ENCODE peak calls at places on chromosomes 6 and 20, in seven cellular contexts. One of them, this sample, is unnamed.

GRCh38 chr6:49606696-49607390 is 29.8 kb downstream of the RHAG start:
- DNase-seq in dermis microvascular lymphatic vessel endothelial cell: peak
- DNase-seq in AG10803: peak
- DNase-seq in ascending aorta: no peak
- DNase-seq in HFF-Myc: peak
- DNase-seq in heart right ventricle: no peak
- DNase-seq in body of pancreas: peak
- DNase-seq in this sample: peak

GRCh38 chr20:37972256-37973058 is 60.8 kb downstream of the TTI1 start:
- DNase-seq in ascending aorta: no peak
- DNase-seq in heart right ventricle: no peak
- DNase-seq in body of pancreas: no peak
- DNase-seq in dermis microvascular lymphatic vessel endothelial cell: no peak
- DNase-seq in HFF-Myc: no peak
- DNase-seq in AG10803: no peak
- DNase-seq in this sample: no peak

GRCh38 chr20:58550661-58551060 is 35.5 kb upstream of the APCDD1L start:
- DNase-seq in HFF-Myc: no peak
- DNase-seq in AG10803: peak
- DNase-seq in ascending aorta: no peak
- DNase-seq in dermis microvascular lymphatic vessel endothelial cell: no peak
- DNase-seq in body of pancreas: no peak
- DNase-seq in heart right ventricle: no peak
- DNase-seq in this sample: peak

GRCh38 chr20:49115565-49115964 is 69.5 kb downstream of the CSE1L start:
- DNase-seq in AG10803: peak
- DNase-seq in dermis microvascular lymphatic vessel endothelial cell: no peak
- DNase-seq in ascending aorta: no peak
- DNase-seq in body of pancreas: no peak
- DNase-seq in heart right ventricle: no peak
- DNase-seq in HFF-Myc: no peak
- DNase-seq in this sample: no peak

GRCh38 chr20:50378170-50379000 is 131.8 kb upstream of the PTPN1 start:
- DNase-seq in HFF-Myc: no peak
- DNase-seq in AG10803: no peak
- DNase-seq in dermis microvascular lymphatic vessel endothelial cell: no peak
- DNase-seq in heart right ventricle: no peak
- DNase-seq in body of pancreas: no peak
- DNase-seq in ascending aorta: no peak
- DNase-seq in this sample: no peak

GRCh38 chr6:107443066-107443903 is 16.1 kb downstream of the PDSS2 start:
- DNase-seq in AG10803: no peak
- DNase-seq in HFF-Myc: no peak
- DNase-seq in ascending aorta: no peak
- DNase-seq in body of pancreas: no peak
- DNase-seq in heart right ventricle: no peak
- DNase-seq in dermis microvascular lymphatic vessel endothelial cell: no peak
- DNase-seq in this sample: no peak

GRCh38 chr20:24963672-24964517 is 14.8 kb downstream of the CST7 start:
- DNase-seq in body of pancreas: no peak
- DNase-seq in HFF-Myc: no peak
- DNase-seq in AG10803: no peak
- DNase-seq in ascending aorta: no peak
- DNase-seq in heart right ventricle: no peak
- DNase-seq in dermis microvascular lymphatic vessel endothelial cell: no peak
- DNase-seq in this sample: no peak

GRCh38 chr6:165864218-165864617 is 201.2 kb upstream of the PDE10A start:
- DNase-seq in heart right ventricle: no peak
- DNase-seq in dermis microvascular lymphatic vessel endothelial cell: no peak
- DNase-seq in ascending aorta: no peak
- DNase-seq in HFF-Myc: no peak
- DNase-seq in AG10803: no peak
- DNase-seq in body of pancreas: no peak
- DNase-seq in this sample: no peak

GRCh38 chr6:156982168-156982567 is 205.0 kb downstream of the ARID1B start:
- DNase-seq in dermis microvascular lymphatic vessel endothelial cell: no peak
- DNase-seq in heart right ventricle: no peak
- DNase-seq in AG10803: no peak
- DNase-seq in ascending aorta: no peak
- DNase-seq in HFF-Myc: no peak
- DNase-seq in body of pancreas: no peak
- DNase-seq in this sample: no peak

GRCh38 chr6:36038120-36038876 is 10.7 kb downstream of the MAPK14 start:
- DNase-seq in AG10803: no peak
- DNase-seq in heart right ventricle: no peak
- DNase-seq in HFF-Myc: no peak
- DNase-seq in ascending aorta: no peak
- DNase-seq in dermis microvascular lymphatic vessel endothelial cell: no peak
- DNase-seq in body of pancreas: no peak
- DNase-seq in this sample: no peak

GRCh38 chr20:62576815-62577214 is 65.5 kb upstream of the SLCO4A1 start:
- DNase-seq in AG10803: peak
- DNase-seq in body of pancreas: no peak
- DNase-seq in dermis microvascular lymphatic vessel endothelial cell: peak
- DNase-seq in ascending aorta: no peak
- DNase-seq in HFF-Myc: no peak
- DNase-seq in heart right ventricle: no peak
- DNase-seq in this sample: no peak

GRCh38 chr6:75109757-75110156 is 96.1 kb downstream of the COL12A1 start:
- DNase-seq in HFF-Myc: no peak
- DNase-seq in ascending aorta: no peak
- DNase-seq in dermis microvascular lymphatic vessel endothelial cell: no peak
- DNase-seq in body of pancreas: no peak
- DNase-seq in heart right ventricle: no peak
- DNase-seq in AG10803: no peak
- DNase-seq in this sample: no peak

GRCh38 chr20:6533828-6534388 is 233.6 kb upstream of the BMP2 start:
- DNase-seq in body of pancreas: no peak
- DNase-seq in heart right ventricle: no peak
- DNase-seq in dermis microvascular lymphatic vessel endothelial cell: no peak
- DNase-seq in AG10803: peak
- DNase-seq in ascending aorta: no peak
- DNase-seq in HFF-Myc: peak
- DNase-seq in this sample: peak

GRCh38 chr6:105226598-105227291 is 46.9 kb upstream of the POPDC3 start:
- DNase-seq in dermis microvascular lymphatic vessel endothelial cell: no peak
- DNase-seq in ascending aorta: no peak
- DNase-seq in AG10803: peak
- DNase-seq in heart right ventricle: no peak
- DNase-seq in HFF-Myc: no peak
- DNase-seq in body of pancreas: no peak
- DNase-seq in this sample: no peak

GRCh38 chr20:1895674-1896496 is 678 bp downstream of the SIRPA start:
- DNase-seq in HFF-Myc: no peak
- DNase-seq in body of pancreas: no peak
- DNase-seq in heart right ventricle: peak
- DNase-seq in AG10803: peak
- DNase-seq in dermis microvascular lymphatic vessel endothelial cell: no peak
- DNase-seq in ascending aorta: peak
- DNase-seq in this sample: no peak

GRCh38 chr20:57670288-57671071 is 39.3 kb downstream of the PMEPA1 start:
- DNase-seq in dermis microvascular lymphatic vessel endothelial cell: no peak
- DNase-seq in heart right ventricle: no peak
- DNase-seq in body of pancreas: no peak
- DNase-seq in ascending aorta: no peak
- DNase-seq in HFF-Myc: no peak
- DNase-seq in AG10803: no peak
- DNase-seq in this sample: no peak

GRCh38 chr20:58627212-58628072 is 23.6 kb upstream of the STX16 start:
- DNase-seq in HFF-Myc: no peak
- DNase-seq in AG10803: no peak
- DNase-seq in ascending aorta: no peak
- DNase-seq in dermis microvascular lymphatic vessel endothelial cell: no peak
- DNase-seq in body of pancreas: no peak
- DNase-seq in heart right ventricle: no peak
- DNase-seq in this sample: no peak

GRCh38 chr20:6014957-6015356 is 38.9 kb downstream of the LRRN4 start:
- DNase-seq in dermis microvascular lymphatic vessel endothelial cell: no peak
- DNase-seq in ascending aorta: no peak
- DNase-seq in HFF-Myc: no peak
- DNase-seq in body of pancreas: no peak
- DNase-seq in heart right ventricle: no peak
- DNase-seq in AG10803: no peak
- DNase-seq in this sample: no peak

GRCh38 chr6:74899416-74899815 is 306.4 kb downstream of the COL12A1 start:
- DNase-seq in heart right ventricle: no peak
- DNase-seq in HFF-Myc: no peak
- DNase-seq in dermis microvascular lymphatic vessel endothelial cell: no peak
- DNase-seq in body of pancreas: no peak
- DNase-seq in AG10803: peak
- DNase-seq in ascending aorta: no peak
- DNase-seq in this sample: no peak

GRCh38 chr6:157244175-157244574 is 79.1 kb downstream of the TMEM242 start:
- DNase-seq in body of pancreas: no peak
- DNase-seq in heart right ventricle: no peak
- DNase-seq in HFF-Myc: no peak
- DNase-seq in AG10803: peak
- DNase-seq in ascending aorta: peak
- DNase-seq in dermis microvascular lymphatic vessel endothelial cell: no peak
- DNase-seq in this sample: no peak

GRCh38 chr20:63230800-63231268 is 4.9 kb upstream of the BIRC7 start:
- DNase-seq in HFF-Myc: no peak
- DNase-seq in dermis microvascular lymphatic vessel endothelial cell: no peak
- DNase-seq in heart right ventricle: peak
- DNase-seq in body of pancreas: peak
- DNase-seq in AG10803: peak
- DNase-seq in ascending aorta: no peak
- DNase-seq in this sample: no peak

GRCh38 chr6:44062771-44063560 is 64.3 kb downstream of the MRPL14 start:
- DNase-seq in ascending aorta: no peak
- DNase-seq in body of pancreas: no peak
- DNase-seq in AG10803: no peak
- DNase-seq in HFF-Myc: no peak
- DNase-seq in heart right ventricle: no peak
- DNase-seq in dermis microvascular lymphatic vessel endothelial cell: no peak
- DNase-seq in this sample: no peak